ENCODE peak calls at places on chromosomes 7 and 10, in seven cellular contexts. N, V, W, G, I, A and F are unnamed samples.

GRCh38 chr7:25622716-25623115 is 394.4 kb upstream of the NPVF start:
- DNase-seq in N (no peak), V (no peak), W (no peak), G (no peak), I (no peak), A (no peak), F (no peak)

GRCh38 chr10:74234569-74234968 is 83.5 kb downstream of the ADK start:
- DNase-seq in N (no peak), V (no peak), W (no peak), G (no peak), I (peak), A (no peak), F (no peak)

GRCh38 chr10:29681700-29682444 is 47.1 kb upstream of the SVIL start:
- DNase-seq in N (no peak), V (peak), W (no peak), G (no peak), I (no peak), A (no peak), F (no peak)

GRCh38 chr7:105448181-105448580 is 59.5 kb upstream of the SRPK2 start:
- DNase-seq in N (no peak), V (no peak), W (no peak), G (no peak), I (no peak), A (no peak), F (no peak)

GRCh38 chr7:156668130-156668741 is 27.7 kb downstream of the RNF32 start:
- DNase-seq in N (peak), V (no peak), W (no peak), G (no peak), I (no peak), A (no peak), F (no peak)

GRCh38 chr7:158446706-158447105 is 140.9 kb downstream of the PTPRN2 start:
- DNase-seq in N (no peak), V (no peak), W (no peak), G (no peak), I (no peak), A (no peak), F (no peak)

GRCh38 chr7:33196194-33196593 is 66.8 kb downstream of the BBS9 start:
- DNase-seq in N (no peak), V (no peak), W (no peak), G (no peak), I (peak), A (no peak), F (no peak)

GRCh38 chr10:68871105-68871711 is 29.9 kb upstream of the DDX50 start:
- DNase-seq in N (peak), V (no peak), W (peak), G (no peak), I (peak), A (peak), F (no peak)

GRCh38 chr7:130393799-130394411 is 13.6 kb downstream of the CPA1 start:
- DNase-seq in N (no peak), V (peak), W (no peak), G (no peak), I (no peak), A (no peak), F (no peak)

GRCh38 chr10:99694171-99694570 is 34.9 kb downstream of the ENTPD7 start:
- DNase-seq in N (no peak), V (no peak), W (peak), G (no peak), I (peak), A (no peak), F (no peak)

GRCh38 chr10:84715911-84716310 is 387.5 kb downstream of the CCSER2 start:
- DNase-seq in N (peak), V (peak), W (no peak), G (peak), I (peak), A (peak), F (peak)

GRCh38 chr10:114552050-114552449 is 106.0 kb downstream of the ABLIM1 start:
- DNase-seq in N (no peak), V (no peak), W (no peak), G (no peak), I (no peak), A (no peak), F (no peak)

GRCh38 chr10:114551310-114551972 is 106.6 kb downstream of the ABLIM1 start:
- DNase-seq in N (no peak), V (no peak), W (no peak), G (no peak), I (peak), A (no peak), F (no peak)

GRCh38 chr10:114547466-114547865 is 110.6 kb downstream of the ABLIM1 start:
- DNase-seq in N (no peak), V (peak), W (no peak), G (no peak), I (no peak), A (no peak), F (no peak)

GRCh38 chr10:114548662-114549061 is 109.4 kb downstream of the ABLIM1 start:
- DNase-seq in N (no peak), V (peak), W (no peak), G (no peak), I (peak), A (peak), F (peak)

DNA sequence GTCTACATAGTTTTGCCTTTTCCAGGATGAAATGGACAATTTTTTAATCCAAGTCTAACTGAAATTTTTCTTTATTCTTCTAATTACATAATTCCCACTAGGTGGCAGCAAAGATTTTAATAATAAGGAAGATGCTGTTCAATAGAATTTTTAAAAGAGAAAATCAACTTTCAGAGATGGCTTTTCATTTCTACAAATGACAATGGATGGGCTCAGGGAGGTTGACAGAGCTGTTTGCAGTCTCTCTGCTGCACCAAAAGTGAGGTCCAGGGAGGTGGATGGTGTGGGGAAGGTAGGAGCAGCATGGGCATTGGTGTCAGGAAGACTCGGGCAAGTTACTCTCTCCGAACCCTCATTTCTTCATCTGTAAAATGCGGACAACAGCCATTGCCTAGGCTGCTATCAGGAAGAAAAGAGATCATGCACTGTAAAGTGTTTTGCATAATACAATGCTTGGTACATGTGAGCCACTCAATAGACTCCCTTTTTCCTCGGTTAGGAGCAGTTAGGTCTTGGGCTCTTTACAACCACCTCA is 107.3 kb downstream of the ABLIM1 start:
- DNase-seq in N (no peak), V (no peak), W (no peak), G (no peak), I (peak), A (peak), F (no peak)
- TF ChIP-seq CTCF in N (peak), V (peak), W (peak), G (peak), I (peak), A (peak), F (peak)

DNA sequence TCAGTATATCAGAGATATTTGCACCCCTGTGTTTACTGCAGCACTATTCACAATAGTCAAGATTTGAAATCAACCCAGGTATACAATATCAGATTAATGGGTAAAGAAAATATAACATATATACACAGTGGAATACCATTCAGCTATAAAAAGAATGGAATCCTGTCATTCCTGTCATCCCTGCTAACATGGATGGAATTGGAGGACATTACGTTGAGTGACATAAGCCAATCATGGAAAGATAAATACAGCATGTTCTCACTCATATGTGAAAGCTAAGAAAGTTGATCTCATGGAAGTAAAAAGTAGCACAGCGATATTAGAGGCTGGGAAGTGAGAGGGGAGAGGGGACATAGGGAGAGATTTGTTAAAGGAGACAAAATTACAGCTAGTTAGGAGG is 171.0 kb downstream of the ARL5B start:
- DNase-seq in N (no peak), V (no peak), W (no peak), G (no peak), I (no peak), A (no peak), F (no peak)
- TF ChIP-seq CTCF in N (no peak), V (no peak), W (no peak), G (no peak), I (no peak), A (no peak), F (no peak)

GRCh38 chr10:27792191-27792590 is 46.6 kb upstream of the MKX start:
- DNase-seq in N (no peak), V (no peak), W (no peak), G (no peak), I (no peak), A (no peak), F (no peak)

GRCh38 chr10:27799046-27799445 is 53.4 kb upstream of the MKX start:
- DNase-seq in N (no peak), V (no peak), W (no peak), G (no peak), I (no peak), A (no peak), F (no peak)

GRCh38 chr10:27794157-27794556 is 48.5 kb upstream of the MKX start:
- DNase-seq in N (no peak), V (peak), W (no peak), G (no peak), I (peak), A (peak), F (no peak)
- TF ChIP-seq CTCF in N (peak), V (no peak), W (peak), G (no peak), I (no peak), A (peak), F (peak)

DNA sequence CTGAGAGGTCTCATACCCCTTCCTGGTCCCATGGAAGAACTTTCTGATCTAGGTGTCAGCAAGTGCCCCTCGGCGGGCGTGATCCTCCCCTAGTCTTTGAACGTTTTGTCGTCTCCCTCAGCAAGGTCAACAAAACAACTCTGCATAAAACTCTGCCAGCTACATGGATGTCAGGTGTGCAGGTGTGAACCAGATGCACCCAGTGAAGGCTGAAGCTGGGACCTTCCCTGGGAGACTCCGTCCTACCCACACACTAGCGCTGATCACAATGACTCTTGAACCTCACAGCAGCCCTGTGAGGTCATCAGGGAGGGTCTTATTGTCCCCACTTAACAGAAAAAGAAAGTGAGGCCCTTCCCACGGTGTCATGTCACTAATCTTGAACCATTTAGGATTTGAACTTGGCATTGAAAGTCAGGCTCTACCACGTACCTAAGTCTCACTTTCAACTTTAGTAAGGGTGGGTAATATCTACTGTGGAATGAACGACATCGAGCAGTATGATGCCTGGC is 68.1 kb downstream of the VSTM4 start:
- DNase-seq in N (no peak), V (no peak), W (no peak), G (no peak), I (no peak), A (no peak), F (no peak)
- TF ChIP-seq CTCF in N (no peak), V (no peak), W (no peak), G (no peak), I (no peak), A (no peak), F (no peak)

DNA sequence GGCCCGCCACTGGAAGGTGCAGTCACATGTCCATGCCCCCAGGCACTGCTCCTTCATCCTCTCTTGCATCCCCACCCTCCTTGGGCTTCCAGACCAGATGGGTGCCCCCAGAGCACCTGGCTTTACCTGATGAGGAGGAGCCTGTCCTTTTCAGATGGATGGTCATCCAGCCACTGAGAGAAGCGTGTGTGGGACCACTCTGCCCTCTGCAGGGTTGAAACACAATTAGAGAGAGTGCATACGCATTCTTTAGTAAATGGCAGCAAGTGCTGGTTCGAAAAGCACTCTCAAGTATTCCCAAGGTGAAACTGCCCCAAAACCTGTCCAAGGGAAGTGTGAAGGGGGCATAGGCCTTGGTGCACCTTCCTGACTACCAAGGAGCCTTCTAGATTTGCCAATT is 41.6 kb downstream of the HBP1 start:
- DNase-seq in N (no peak), V (no peak), W (no peak), G (no peak), I (no peak), A (no peak), F (no peak)
- TF ChIP-seq CTCF in N (no peak), V (no peak), W (no peak), G (no peak), I (no peak), A (peak), F (no peak)

GRCh38 chr10:49746626-49747302 is 15.4 kb downstream of the OGDHL start:
- DNase-seq in N (no peak), V (no peak), W (no peak), G (no peak), I (no peak), A (no peak), F (no peak)

GRCh38 chr10:49743464-49744075 is 18.6 kb downstream of the OGDHL start:
- DNase-seq in N (no peak), V (no peak), W (no peak), G (no peak), I (no peak), A (no peak), F (no peak)

GRCh38 chr10:49745756-49746155 is 16.4 kb downstream of the OGDHL start:
- DNase-seq in N (no peak), V (no peak), W (no peak), G (no peak), I (no peak), A (no peak), F (no peak)

GRCh38 chr10:49744091-49744685 is 17.9 kb downstream of the OGDHL start:
- DNase-seq in N (no peak), V (no peak), W (no peak), G (no peak), I (no peak), A (no peak), F (no peak)

GRCh38 chr10:49744924-49745605 is 17.1 kb downstream of the OGDHL start:
- DNase-seq in N (no peak), V (no peak), W (no peak), G (no peak), I (no peak), A (peak), F (no peak)
- TF ChIP-seq CTCF in N (no peak), V (no peak), W (no peak), G (no peak), I (no peak), A (peak), F (no peak)